ENCODE peak calls at places on chromosomes 12 and 14, in six cellular contexts. Z is T-helper 2 cell; E is Caki2; B is lower lobe of right lung; H is SJSA1; W is activated CD4-positive, CD25-positive, alpha-beta regulatory T cell treated with anti-CD3 and anti-CD28 coated beads, Interleukin-2, amount 50 U/mL, for 72 hours. F is an unnamed sample.

GRCh38 chr14:26597136-26598080 is at the start of gene NOVA1:
- DNase-seq in Z (no peak), E (peak; percentile 35), B (peak; percentile 46), H (no peak), W (no peak), F (peak; percentile 77)

GRCh38 chr12:52280796-52281560 is 6.5 kb downstream of the KRT86 start:
- DNase-seq in Z (no peak), E (peak; percentile 99), B (peak; percentile 77), H (peak; percentile 97), W (peak; percentile 18), F (peak; percentile 98)

GRCh38 chr12:8823565-8824300 is 1.3 kb downstream of the A2ML1 start:
- DNase-seq in Z (no peak), E (no peak), B (no peak), H (no peak), W (no peak), F (peak; percentile 41)

GRCh38 chr12:124289634-124290600 is 5.0 kb upstream of the RFLNA start:
- DNase-seq in Z (no peak), E (no peak), B (peak; percentile 44), H (peak; percentile 57), W (no peak), F (peak; percentile 85)

GRCh38 chr12:10169094-10169493 is 2.8 kb downstream of the OLR1 start:
- DNase-seq in Z (no peak), E (no peak), B (no peak), H (peak; percentile 77), W (no peak), F (no peak)

GRCh38 chr14:90940318-90940962 is 120.0 kb downstream of the RPS6KA5 start:
- DNase-seq in Z (no peak), E (no peak), B (no peak), H (no peak), W (no peak), F (no peak)

GRCh38 chr14:51547260-51547659 is 104.5 kb upstream of the FRMD6 start:
- DNase-seq in Z (no peak), E (peak; percentile 93), B (no peak), H (peak; percentile 92), W (no peak), F (peak; percentile 98)

GRCh38 chr12:52969828-52970569 is 21.1 kb downstream of the KRT18 start:
- DNase-seq in Z (no peak), E (peak; percentile 91), B (no peak), H (peak; percentile 21), W (no peak), F (no peak)

F was measured in GM23248.